ENCODE peak calls at places on chromosomes 4 and X, in nine cellular contexts. W, N, M, C, D, J, V, E and F are unnamed samples.

GRCh38 chrX:21412029-21412428 is 37.8 kb downstream of the CNKSR2 start:
- DNase-seq in J (no peak), M (no peak), D (no peak), E (no peak), C (no peak), N (no peak), W (no peak), V (no peak), F (no peak)

GRCh38 chr4:164081371-164081770 is 586.9 kb downstream of the TMA16 start:
- DNase-seq in M (no peak), N (no peak), V (no peak), W (no peak), C (no peak), E (no peak), J (no peak), D (no peak), F (no peak)

GRCh38 chrX:46279214-46279924 is 265.9 kb downstream of the ZNF674 start:
- DNase-seq in D (peak), C (no peak), V (no peak), N (no peak), W (no peak), E (no peak), M (no peak), J (no peak), F (no peak)

GRCh38 chr4:25103423-25103822 is 56.8 kb downstream of the SEPSECS start:
- DNase-seq in J (no peak), M (no peak), C (no peak), D (no peak), N (no peak), W (no peak), V (peak), E (peak), F (no peak)

GRCh38 chr4:169062861-169063197 is 52.8 kb upstream of the CBR4 start:
- DNase-seq in J (no peak), V (no peak), D (peak), N (no peak), E (no peak), M (no peak), W (no peak), C (no peak), F (no peak)

GRCh38 chr4:145285928-145286327 is 105.5 kb upstream of the OTUD4 start:
- DNase-seq in V (no peak), J (no peak), C (peak), D (no peak), E (no peak), N (no peak), M (no peak), W (no peak), F (no peak)

GRCh38 chr4:170091069-170091696 is 1.4 kb upstream of the AADAT start:
- DNase-seq in C (no peak), E (no peak), M (peak), N (no peak), J (no peak), D (no peak), W (no peak), V (no peak), F (no peak)

GRCh38 chr4:111213520-111213919 is 590.6 kb upstream of the PITX2 start:
- DNase-seq in W (no peak), C (peak), J (peak), V (no peak), D (no peak), M (no peak), E (no peak), N (no peak), F (no peak)

GRCh38 chr4:27692868-27693634 is 832.4 kb downstream of the STIM2 start:
- DNase-seq in J (no peak), V (no peak), M (no peak), E (no peak), D (no peak), C (no peak), N (no peak), W (no peak), F (no peak)

GRCh38 chr4:174521800-174522182 is 497 bp downstream of the HPGD start:
- DNase-seq in C (no peak), N (no peak), M (peak), W (no peak), E (no peak), D (no peak), V (peak), J (no peak), F (no peak)

GRCh38 chrX:3442685-3443084 is 96.2 kb upstream of the MXRA5 start:
- DNase-seq in E (no peak), V (no peak), N (no peak), C (no peak), M (no peak), W (no peak), D (no peak), J (no peak), F (no peak)

GRCh38 chr4:26185436-26185835 is 135.4 kb upstream of the RBPJ start:
- DNase-seq in C (no peak), M (no peak), J (no peak), E (no peak), N (no peak), W (no peak), V (no peak), D (no peak), F (no peak)

GRCh38 chrX:36930491-36930890 is 77.7 kb upstream of the FAM47C start:
- DNase-seq in E (no peak), C (no peak), J (no peak), V (no peak), D (no peak), N (no peak), W (no peak), M (no peak), F (no peak)

GRCh38 chr4:145865274-145865941 is 73.2 kb downstream of the ZNF827 start:
- DNase-seq in E (no peak), D (no peak), W (no peak), C (no peak), V (no peak), N (no peak), M (no peak), J (no peak), F (peak)

GRCh38 chrX:440636-441035 is 53.9 kb upstream of the PPP2R3B start:
- DNase-seq in J (no peak), C (no peak), N (no peak), E (no peak), D (no peak), V (no peak), M (peak), W (no peak), F (no peak)

GRCh38 chr4:156933633-156934258 is 37.9 kb downstream of the PDGFC start:
- DNase-seq in D (peak), V (no peak), E (no peak), N (no peak), W (no peak), C (peak), J (peak), M (no peak), F (no peak)

GRCh38 chrX:12946406-12946805 is 28.5 kb upstream of the TMSB4X start:
- DNase-seq in D (no peak), V (no peak), N (no peak), J (no peak), M (no peak), E (no peak), C (peak), W (no peak), F (no peak)

GRCh38 chr4:770022-770421 is 55.9 kb downstream of the CPLX1 start:
- DNase-seq in V (no peak), W (no peak), J (no peak), E (no peak), M (peak), N (no peak), D (no peak), C (peak), F (no peak)

GRCh38 chr4:66273110-66273509 is 602.8 kb upstream of the EPHA5 start:
- DNase-seq in J (no peak), C (no peak), V (no peak), W (no peak), N (no peak), E (no peak), M (no peak), D (no peak), F (no peak)

GRCh38 chr4:126991965-126992364 is 640.8 kb upstream of the INTU start:
- DNase-seq in V (no peak), W (no peak), N (no peak), J (peak), C (peak), M (no peak), E (no peak), D (peak), F (no peak)

GRCh38 chrX:151852294-151852693 is 60.4 kb upstream of the MAGEA4 start:
- DNase-seq in N (no peak), D (no peak), W (no peak), V (no peak), M (no peak), E (no peak), J (no peak), C (no peak), F (peak)

GRCh38 chrX:136030357-136031225 is 45.4 kb downstream of the SLC9A6 start:
- DNase-seq in C (peak), J (peak), D (peak), N (no peak), W (no peak), V (no peak), M (no peak), E (peak), F (no peak)

GRCh38 chrX:29862126-29862664 is 353.2 kb upstream of the MAGEB2 start:
- DNase-seq in D (no peak), W (no peak), J (no peak), N (no peak), C (no peak), V (no peak), M (no peak), E (no peak), F (no peak)

GRCh38 chr4:90061881-90062280 is 65.3 kb upstream of the CCSER1 start:
- DNase-seq in J (no peak), E (no peak), M (no peak), N (no peak), C (no peak), D (no peak), V (no peak), W (no peak), F (no peak)

GRCh38 chr4:94653095-94653649 is 104.6 kb upstream of the BMPR1B start:
- DNase-seq in D (no peak), E (no peak), C (no peak), M (no peak), W (no peak), J (no peak), V (no peak), N (no peak), F (no peak)

GRCh38 chr4:94648699-94649098 is 109.1 kb upstream of the BMPR1B start:
- DNase-seq in E (no peak), C (no peak), W (no peak), M (no peak), D (no peak), N (no peak), J (no peak), V (no peak), F (no peak)

GRCh38 chr4:94649381-94650128 is 108.2 kb upstream of the BMPR1B start:
- DNase-seq in C (peak), M (no peak), N (no peak), J (no peak), D (peak), W (no peak), V (no peak), E (no peak), F (no peak)

GRCh38 chr4:94650690-94651089 is 107.1 kb upstream of the BMPR1B start:
- DNase-seq in V (no peak), E (no peak), D (no peak), W (peak), J (no peak), N (no peak), M (no peak), C (no peak), F (no peak)

DNA sequence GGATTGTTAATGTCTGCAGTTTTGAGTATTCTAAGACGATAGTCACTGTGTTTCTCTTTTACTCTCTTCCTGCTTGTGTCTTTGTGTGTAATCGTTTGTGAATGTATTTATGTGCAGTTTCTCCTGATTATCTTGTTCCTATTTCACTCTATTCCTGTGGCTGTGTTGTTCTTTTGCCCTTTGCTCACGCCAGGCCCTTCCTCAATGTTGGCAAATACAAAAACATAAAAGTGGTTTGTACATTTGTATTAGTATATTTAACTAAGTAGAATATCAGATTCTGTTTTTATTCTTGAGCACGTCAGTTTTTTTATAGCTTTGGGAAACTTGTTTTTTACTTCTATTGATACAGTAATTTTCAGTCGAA is 107.6 kb upstream of the BMPR1B start:
- DNase-seq in J (no peak), N (no peak), M (no peak), C (no peak), D (no peak), W (no peak), E (no peak), V (no peak), F (no peak)
- H3K4me3 ChIP-seq in J (no peak), N (no peak), M (no peak), C (no peak), D (no peak), W (peak), E (no peak), V (no peak), F (no peak)

GRCh38 chr4:7172946-7173345 is 19.4 kb upstream of the SORCS2 start:
- DNase-seq in D (no peak), E (no peak), V (no peak), W (no peak), N (no peak), J (no peak), C (no peak), M (no peak), F (no peak)

GRCh38 chr4:7173821-7174220 is 18.5 kb upstream of the SORCS2 start:
- DNase-seq in W (no peak), N (no peak), D (no peak), V (no peak), E (no peak), M (no peak), J (no peak), C (no peak), F (no peak)

GRCh38 chr4:7171191-7171900 is 21.0 kb upstream of the SORCS2 start:
- DNase-seq in E (no peak), N (peak), D (no peak), C (no peak), V (no peak), J (no peak), W (no peak), M (no peak), F (no peak)

GRCh38 chr4:7170012-7170411 is 22.3 kb upstream of the SORCS2 start:
- DNase-seq in C (no peak), W (no peak), N (no peak), J (no peak), V (no peak), D (no peak), E (no peak), M (peak), F (no peak)

GRCh38 chr4:7172508-7172907 is 19.8 kb upstream of the SORCS2 start:
- DNase-seq in J (no peak), W (no peak), C (no peak), D (no peak), M (no peak), V (no peak), N (no peak), E (no peak), F (no peak)
- H3K4me3 ChIP-seq in J (no peak), W (no peak), C (no peak), D (no peak), M (no peak), V (no peak), N (no peak), E (no peak), F (no peak)

DNA sequence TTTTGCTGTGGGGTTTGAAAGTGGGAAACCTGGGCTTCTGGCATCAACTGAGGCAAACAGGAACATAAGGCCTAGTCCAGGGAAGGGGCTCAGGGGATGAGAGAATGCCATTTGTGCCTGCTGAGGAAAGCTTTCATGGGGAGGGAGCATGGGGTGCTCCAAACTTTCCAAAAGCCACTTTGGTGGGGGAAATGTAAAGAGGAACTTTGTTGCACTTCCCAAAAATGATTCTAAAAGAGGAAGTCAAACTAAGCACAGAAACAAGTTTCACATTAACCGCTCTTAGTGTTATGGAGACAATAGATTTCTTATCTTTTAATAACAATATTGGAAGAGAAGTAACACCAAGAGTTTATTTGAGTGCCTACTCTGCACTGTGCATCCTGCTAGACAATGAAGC is 32.3 kb downstream of the GAB3 start:
- DNase-seq in N (peak), C (no peak), D (no peak), M (no peak), V (no peak), J (no peak), E (no peak), W (no peak), F (no peak)
- H3K4me3 ChIP-seq in N (no peak), C (no peak), D (no peak), M (no peak), V (no peak), J (no peak), E (no peak), W (no peak), F (no peak)

DNA sequence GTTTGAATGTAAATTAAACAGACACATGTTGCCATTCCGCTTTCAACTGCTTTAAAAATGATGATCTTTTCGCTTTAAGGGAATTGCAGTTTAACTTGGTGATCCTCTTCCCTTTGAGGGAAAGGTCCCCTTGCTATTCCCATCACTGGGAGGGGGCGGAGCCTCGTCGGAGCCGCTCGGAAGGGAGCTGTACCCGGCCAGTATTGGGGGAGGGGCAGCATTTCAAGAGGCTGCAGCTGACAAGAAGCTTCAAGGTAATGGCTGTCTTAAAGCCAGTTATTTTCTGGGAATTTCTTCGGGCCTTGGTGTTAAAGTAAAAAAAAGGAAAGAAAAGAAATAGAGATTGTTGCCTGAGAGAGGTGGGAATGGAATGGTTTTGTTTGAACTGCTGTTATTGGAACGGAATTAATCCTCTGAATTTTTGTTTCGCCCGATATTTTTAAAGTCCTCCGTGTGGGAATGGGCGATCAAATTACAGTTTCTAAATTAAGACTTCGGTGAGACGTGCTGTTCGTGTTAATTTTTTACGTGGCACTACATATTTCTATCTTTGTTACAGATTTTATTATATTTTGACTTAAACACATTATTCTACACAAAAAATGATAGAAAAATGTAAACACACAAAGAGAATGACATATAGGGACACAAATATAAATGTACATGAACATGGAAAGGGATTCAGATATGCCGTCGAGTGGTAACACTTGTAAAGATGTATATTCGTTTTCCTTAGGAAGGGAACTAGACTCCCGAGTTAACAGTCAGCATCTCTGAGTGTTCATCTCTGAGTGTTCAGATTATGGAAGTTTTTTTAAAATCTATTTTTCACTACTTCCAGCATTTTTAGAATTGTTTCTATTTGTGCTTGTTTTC is 9.2 kb downstream of the PWWP3B start:
- DNase-seq in W (no peak), N (no peak), M (no peak), J (no peak), V (no peak), E (peak), D (peak), C (no peak), F (no peak)
- H3K4me3 ChIP-seq in W (no peak), N (no peak), M (no peak), J (no peak), V (no peak), E (peak), D (no peak), C (no peak), F (no peak)

DNA sequence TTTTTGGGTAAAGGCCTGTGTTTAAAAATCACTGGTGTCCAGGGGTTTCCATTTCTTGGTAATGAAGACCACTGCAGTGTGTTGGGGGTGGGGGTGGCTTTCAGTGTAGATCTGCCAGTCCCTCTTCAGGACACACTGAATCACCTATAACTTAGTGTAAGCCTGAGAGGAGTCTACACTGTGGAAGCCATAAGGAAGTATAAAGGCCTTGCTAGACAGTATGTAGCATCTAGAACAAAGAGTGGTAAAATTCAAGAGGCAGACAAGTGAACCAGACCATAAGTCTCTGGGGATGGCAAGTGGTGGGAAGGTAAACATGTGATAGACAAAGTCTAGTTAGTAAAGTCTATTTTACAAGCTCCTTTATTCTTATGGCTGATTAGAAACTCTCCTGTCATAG is 191.8 kb downstream of the CCNG2 start:
- DNase-seq in J (no peak), C (no peak), M (no peak), W (no peak), E (no peak), V (no peak), D (no peak), N (no peak), F (no peak)
- H3K4me3 ChIP-seq in J (no peak), C (no peak), M (no peak), W (no peak), E (no peak), V (no peak), D (no peak), N (no peak), F (no peak)

DNA sequence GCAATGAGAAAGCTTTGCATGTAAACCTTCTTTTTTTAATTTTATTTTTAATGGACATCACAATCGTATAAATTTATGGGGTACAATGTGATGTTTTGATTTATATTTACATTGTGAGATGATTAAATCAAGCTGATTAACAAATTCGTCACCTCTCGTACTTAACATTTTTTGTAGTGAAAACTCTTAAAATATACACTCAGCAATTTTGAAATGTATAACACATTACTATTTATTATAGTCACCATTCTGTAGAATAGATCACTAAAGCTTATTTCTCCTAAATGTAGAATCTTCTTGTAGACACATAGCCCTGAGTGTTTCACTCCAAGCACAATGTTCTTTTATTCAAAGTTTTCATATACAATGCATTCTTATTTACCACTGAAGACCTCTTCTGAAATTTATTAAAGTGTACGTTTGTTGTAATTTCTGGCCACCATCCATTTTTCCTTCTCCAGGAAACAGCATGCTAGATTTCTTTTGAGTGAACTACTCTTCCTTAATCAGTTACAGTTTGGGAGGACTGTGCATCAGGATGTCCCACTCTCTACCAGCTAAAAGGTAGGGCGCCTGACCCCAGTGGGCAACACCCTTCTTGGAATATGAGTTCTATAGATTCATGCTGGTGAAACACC is 4.4 kb upstream of the RBBP7 start:
- DNase-seq in J (no peak), N (no peak), C (no peak), V (no peak), E (no peak), D (no peak), M (no peak), W (no peak), F (no peak)
- H3K4me3 ChIP-seq in J (no peak), N (peak), C (no peak), V (no peak), E (no peak), D (no peak), M (no peak), W (no peak), F (no peak)

GRCh38 chr4:167779864-167780263 is 312.5 kb upstream of the ANXA10 start:
- DNase-seq in C (no peak), N (no peak), W (no peak), V (no peak), E (no peak), J (no peak), M (no peak), D (peak), F (peak)
- H3K4me3 ChIP-seq in C (no peak), N (no peak), W (peak), V (no peak), E (no peak), J (no peak), M (no peak), D (peak), F (peak)

GRCh38 chr4:46389301-46389761 is 597 bp downstream of the GABRA2 start:
- DNase-seq in V (no peak), W (no peak), J (no peak), E (no peak), C (no peak), D (peak), M (no peak), N (no peak), F (no peak)
- H3K4me3 ChIP-seq in V (peak), W (peak), J (no peak), E (peak), C (no peak), D (no peak), M (peak), N (no peak), F (no peak)